ENCODE peak calls at places on chromosomes 1 and 21, in ten cellular contexts. One of them, this sample, is unnamed.

GRCh38 chr1:8409107-8409506 is 91.2 kb downstream of the SLC45A1 start:
- DNase-seq in Caco-2: peak
- DNase-seq in astrocyte of the spinal cord: peak
- DNase-seq in heart right ventricle: peak
- DNase-seq in adrenal gland: no peak
- DNase-seq in brain microvascular endothelial cell: peak
- DNase-seq in lung: no peak
- DNase-seq in breast epithelium: no peak
- DNase-seq in tibial nerve: peak
- DNase-seq in fibroblast of the aortic adventitia: peak
- DNase-seq in this sample: no peak

GRCh38 chr1:200281451-200281850 is 128.4 kb downstream of the ZNF281 start:
- DNase-seq in Caco-2: no peak
- DNase-seq in astrocyte of the spinal cord: no peak
- DNase-seq in heart right ventricle: no peak
- DNase-seq in adrenal gland: no peak
- DNase-seq in brain microvascular endothelial cell: no peak
- DNase-seq in lung: no peak
- DNase-seq in breast epithelium: no peak
- DNase-seq in tibial nerve: no peak
- DNase-seq in fibroblast of the aortic adventitia: no peak
- DNase-seq in this sample: no peak

GRCh38 chr1:201928266-201928665 is 18.1 kb downstream of the LMOD1 start:
- DNase-seq in Caco-2: no peak
- DNase-seq in astrocyte of the spinal cord: no peak
- DNase-seq in heart right ventricle: no peak
- DNase-seq in adrenal gland: no peak
- DNase-seq in brain microvascular endothelial cell: no peak
- DNase-seq in lung: no peak
- DNase-seq in breast epithelium: no peak
- DNase-seq in tibial nerve: no peak
- DNase-seq in fibroblast of the aortic adventitia: no peak
- DNase-seq in this sample: no peak

GRCh38 chr1:235455806-235456205 is 48.4 kb downstream of the B3GALNT2 start:
- DNase-seq in Caco-2: no peak
- DNase-seq in astrocyte of the spinal cord: no peak
- DNase-seq in heart right ventricle: no peak
- DNase-seq in adrenal gland: no peak
- DNase-seq in brain microvascular endothelial cell: no peak
- DNase-seq in lung: no peak
- DNase-seq in breast epithelium: no peak
- DNase-seq in tibial nerve: no peak
- DNase-seq in fibroblast of the aortic adventitia: no peak
- DNase-seq in this sample: no peak

GRCh38 chr1:17214876-17215544 is 10.1 kb downstream of the PADI1 start:
- DNase-seq in Caco-2: no peak
- DNase-seq in astrocyte of the spinal cord: no peak
- DNase-seq in heart right ventricle: no peak
- DNase-seq in adrenal gland: no peak
- DNase-seq in brain microvascular endothelial cell: no peak
- DNase-seq in lung: no peak
- DNase-seq in breast epithelium: no peak
- DNase-seq in tibial nerve: no peak
- DNase-seq in fibroblast of the aortic adventitia: no peak
- DNase-seq in this sample: no peak

GRCh38 chr1:29370067-29370466 is 133.7 kb downstream of the PTPRU start:
- DNase-seq in Caco-2: no peak
- DNase-seq in astrocyte of the spinal cord: no peak
- DNase-seq in heart right ventricle: no peak
- DNase-seq in adrenal gland: no peak
- DNase-seq in brain microvascular endothelial cell: no peak
- DNase-seq in lung: no peak
- DNase-seq in breast epithelium: no peak
- DNase-seq in tibial nerve: no peak
- DNase-seq in fibroblast of the aortic adventitia: no peak
- DNase-seq in this sample: no peak

GRCh38 chr21:26739189-26739588 is 106.0 kb downstream of the ADAMTS1 start:
- DNase-seq in Caco-2: peak
- DNase-seq in astrocyte of the spinal cord: peak
- DNase-seq in heart right ventricle: no peak
- DNase-seq in adrenal gland: no peak
- DNase-seq in brain microvascular endothelial cell: no peak
- DNase-seq in lung: no peak
- DNase-seq in breast epithelium: no peak
- DNase-seq in tibial nerve: no peak
- DNase-seq in fibroblast of the aortic adventitia: peak
- DNase-seq in this sample: no peak

GRCh38 chr1:11735854-11736745 is at the start of gene AGTRAP:
- DNase-seq in Caco-2: peak
- DNase-seq in astrocyte of the spinal cord: peak
- DNase-seq in heart right ventricle: peak
- DNase-seq in adrenal gland: peak
- DNase-seq in brain microvascular endothelial cell: peak
- DNase-seq in lung: peak
- DNase-seq in breast epithelium: peak
- DNase-seq in tibial nerve: peak
- DNase-seq in fibroblast of the aortic adventitia: peak
- DNase-seq in this sample: peak

DNA sequence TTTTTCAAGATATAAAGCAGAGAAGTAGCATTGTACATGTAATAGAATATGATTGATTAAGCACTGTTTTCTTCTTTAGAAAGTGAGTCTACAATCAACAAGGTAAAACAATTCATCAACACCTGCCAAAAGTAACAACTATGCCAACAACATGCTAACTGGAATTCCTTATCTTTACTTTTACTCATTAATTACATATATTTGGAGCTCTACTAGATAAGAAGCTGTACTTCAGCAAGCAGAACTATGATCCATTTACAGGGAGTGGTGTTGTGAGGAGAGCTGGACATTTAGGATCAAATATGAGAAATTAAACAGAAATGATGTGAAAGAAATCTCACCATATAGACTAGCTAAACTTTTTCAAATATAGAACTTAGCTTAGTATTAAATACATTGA is 51.0 kb downstream of the RGS2 start:
- DNase-seq in Caco-2: no peak
- DNase-seq in astrocyte of the spinal cord: no peak
- DNase-seq in heart right ventricle: no peak
- DNase-seq in adrenal gland: no peak
- DNase-seq in brain microvascular endothelial cell: no peak
- DNase-seq in lung: no peak
- DNase-seq in breast epithelium: no peak
- DNase-seq in tibial nerve: no peak
- DNase-seq in fibroblast of the aortic adventitia: no peak
- DNase-seq in this sample: no peak
- H3K4me3 ChIP-seq in Caco-2: no peak
- H3K4me3 ChIP-seq in astrocyte of the spinal cord: no peak
- H3K4me3 ChIP-seq in heart right ventricle: no peak
- H3K4me3 ChIP-seq in adrenal gland: no peak
- H3K4me3 ChIP-seq in brain microvascular endothelial cell: no peak
- H3K4me3 ChIP-seq in lung: no peak
- H3K4me3 ChIP-seq in breast epithelium: no peak
- H3K4me3 ChIP-seq in tibial nerve: no peak
- H3K4me3 ChIP-seq in fibroblast of the aortic adventitia: no peak
- H3K4me3 ChIP-seq in this sample: no peak

DNA sequence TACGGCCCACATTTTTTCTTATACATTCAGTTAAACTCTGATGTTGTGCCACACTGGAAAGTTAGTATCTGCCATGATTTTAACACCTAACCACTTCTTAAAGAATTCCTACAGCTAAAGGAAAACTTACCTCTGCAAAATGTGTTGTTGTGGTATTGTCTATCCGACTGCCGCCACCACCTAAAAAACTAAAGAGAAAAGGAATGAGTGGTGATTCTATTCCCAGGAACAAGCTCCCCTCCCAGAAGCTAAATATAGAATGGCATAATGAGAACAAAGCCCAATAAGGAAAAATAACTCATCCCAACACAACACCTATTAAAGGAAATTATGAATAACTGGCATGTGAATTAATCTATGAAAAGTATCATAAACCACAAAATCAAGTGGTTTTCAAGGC is 39.5 kb downstream of the RNF115 start:
- DNase-seq in Caco-2: no peak
- DNase-seq in astrocyte of the spinal cord: no peak
- DNase-seq in heart right ventricle: no peak
- DNase-seq in adrenal gland: no peak
- DNase-seq in brain microvascular endothelial cell: no peak
- DNase-seq in lung: no peak
- DNase-seq in breast epithelium: no peak
- DNase-seq in tibial nerve: no peak
- DNase-seq in fibroblast of the aortic adventitia: no peak
- DNase-seq in this sample: no peak
- H3K4me3 ChIP-seq in Caco-2: no peak
- H3K4me3 ChIP-seq in astrocyte of the spinal cord: no peak
- H3K4me3 ChIP-seq in heart right ventricle: peak
- H3K4me3 ChIP-seq in adrenal gland: no peak
- H3K4me3 ChIP-seq in brain microvascular endothelial cell: no peak
- H3K4me3 ChIP-seq in lung: no peak
- H3K4me3 ChIP-seq in breast epithelium: no peak
- H3K4me3 ChIP-seq in tibial nerve: no peak
- H3K4me3 ChIP-seq in fibroblast of the aortic adventitia: no peak
- H3K4me3 ChIP-seq in this sample: peak

GRCh38 chr1:1355376-1355775 is 3.0 kb downstream of the MXRA8 start:
- DNase-seq in Caco-2: peak
- DNase-seq in astrocyte of the spinal cord: no peak
- DNase-seq in heart right ventricle: peak
- DNase-seq in adrenal gland: peak
- DNase-seq in brain microvascular endothelial cell: no peak
- DNase-seq in lung: no peak
- DNase-seq in breast epithelium: no peak
- DNase-seq in tibial nerve: no peak
- DNase-seq in fibroblast of the aortic adventitia: no peak
- DNase-seq in this sample: no peak

GRCh38 chr1:1356166-1356795 is 2.1 kb downstream of the MXRA8 start:
- DNase-seq in Caco-2: no peak
- DNase-seq in astrocyte of the spinal cord: no peak
- DNase-seq in heart right ventricle: no peak
- DNase-seq in adrenal gland: peak
- DNase-seq in brain microvascular endothelial cell: no peak
- DNase-seq in lung: no peak
- DNase-seq in breast epithelium: no peak
- DNase-seq in tibial nerve: no peak
- DNase-seq in fibroblast of the aortic adventitia: no peak
- DNase-seq in this sample: peak

GRCh38 chr1:1352784-1353388 is 3.7 kb upstream of the DVL1 start:
- DNase-seq in Caco-2: no peak
- DNase-seq in astrocyte of the spinal cord: no peak
- DNase-seq in heart right ventricle: no peak
- DNase-seq in adrenal gland: no peak
- DNase-seq in brain microvascular endothelial cell: no peak
- DNase-seq in lung: no peak
- DNase-seq in breast epithelium: no peak
- DNase-seq in tibial nerve: no peak
- DNase-seq in fibroblast of the aortic adventitia: no peak
- DNase-seq in this sample: no peak

GRCh38 chr1:1353389-1354151 is 4.4 kb upstream of the DVL1 start:
- DNase-seq in Caco-2: no peak
- DNase-seq in astrocyte of the spinal cord: no peak
- DNase-seq in heart right ventricle: no peak
- DNase-seq in adrenal gland: no peak
- DNase-seq in brain microvascular endothelial cell: no peak
- DNase-seq in lung: no peak
- DNase-seq in breast epithelium: no peak
- DNase-seq in tibial nerve: no peak
- DNase-seq in fibroblast of the aortic adventitia: no peak
- DNase-seq in this sample: no peak

DNA sequence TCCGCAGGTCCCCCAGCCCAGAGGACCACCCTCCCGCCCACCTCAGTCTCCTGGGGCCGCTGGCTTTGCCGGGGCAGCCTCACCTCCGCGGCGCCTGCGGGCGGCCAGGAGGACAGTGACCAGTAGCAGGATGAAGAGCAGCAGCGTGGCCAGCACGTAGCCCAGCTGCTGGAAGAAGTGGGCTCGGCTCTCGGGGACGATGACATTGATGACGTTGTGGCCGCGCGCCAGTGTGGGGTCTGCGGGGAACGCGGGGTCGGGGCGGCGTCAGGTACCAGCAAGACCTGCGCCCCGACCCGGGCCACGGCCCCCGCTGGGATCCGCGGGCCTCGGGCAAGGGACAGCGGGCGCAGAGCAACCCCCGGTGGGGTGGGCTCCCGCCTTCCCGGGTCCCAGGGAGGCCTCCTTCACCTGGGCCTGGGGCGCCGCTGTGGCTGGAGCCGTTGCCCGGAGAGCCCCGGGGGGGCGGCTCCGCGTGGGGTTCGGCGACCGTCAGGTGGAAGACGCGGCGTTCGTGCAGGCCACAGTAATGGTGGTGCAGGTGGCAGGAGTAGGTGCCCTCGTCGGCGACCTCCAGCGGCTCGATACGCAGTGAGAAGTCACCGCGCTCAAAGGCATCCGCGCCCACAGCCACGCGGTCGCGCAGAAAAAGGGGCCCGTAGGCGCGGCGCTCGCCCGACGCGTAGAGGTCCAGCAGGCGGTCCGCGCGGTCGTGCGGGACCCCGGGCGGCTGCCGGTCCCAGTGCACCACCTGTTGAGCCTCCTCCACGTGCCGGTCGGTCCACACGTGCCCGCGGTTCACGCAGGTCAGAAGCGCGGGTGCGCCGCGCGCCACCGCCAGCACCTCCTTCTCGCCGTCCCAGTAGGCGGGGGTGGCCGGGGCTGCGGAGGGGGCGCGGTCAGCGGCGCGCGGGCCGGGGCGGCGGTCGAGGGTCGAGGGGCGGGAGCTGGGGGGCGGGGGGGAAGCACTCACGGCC is 3.8 kb downstream of the MXRA8 start:
- DNase-seq in Caco-2: no peak
- DNase-seq in astrocyte of the spinal cord: no peak
- DNase-seq in heart right ventricle: no peak
- DNase-seq in adrenal gland: peak
- DNase-seq in brain microvascular endothelial cell: no peak
- DNase-seq in lung: no peak
- DNase-seq in breast epithelium: no peak
- DNase-seq in tibial nerve: no peak
- DNase-seq in fibroblast of the aortic adventitia: no peak
- DNase-seq in this sample: no peak
- H3K4me3 ChIP-seq in Caco-2: peak
- H3K4me3 ChIP-seq in astrocyte of the spinal cord: no peak
- H3K4me3 ChIP-seq in heart right ventricle: peak
- H3K4me3 ChIP-seq in adrenal gland: peak
- H3K4me3 ChIP-seq in brain microvascular endothelial cell: no peak
- H3K4me3 ChIP-seq in lung: no peak
- H3K4me3 ChIP-seq in breast epithelium: peak
- H3K4me3 ChIP-seq in tibial nerve: no peak
- H3K4me3 ChIP-seq in fibroblast of the aortic adventitia: peak
- H3K4me3 ChIP-seq in this sample: no peak

DNA sequence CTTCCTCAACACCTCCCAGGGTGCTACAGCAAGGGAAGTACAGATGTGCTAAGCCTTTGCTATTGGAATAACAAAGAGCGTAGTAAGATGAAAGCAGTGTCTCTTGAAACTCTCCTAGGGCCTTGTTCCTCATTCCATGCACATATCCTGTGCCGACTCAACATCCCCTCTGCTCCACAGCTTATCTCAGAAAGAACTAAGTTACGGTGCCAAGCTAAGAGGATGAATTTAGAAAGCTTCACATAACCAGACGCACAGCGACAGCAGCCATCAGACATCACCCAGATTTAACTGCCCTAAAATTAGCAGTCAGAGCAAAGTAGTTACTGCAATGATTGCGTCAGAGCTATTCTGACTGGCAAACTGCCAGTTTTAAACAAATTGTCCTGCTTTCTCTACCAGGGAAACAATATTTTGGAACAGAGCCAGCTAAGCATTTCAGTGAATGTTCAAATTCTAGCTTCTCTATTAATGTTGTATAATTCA is 9.5 kb downstream of the SIPA1L2 start:
- DNase-seq in Caco-2: no peak
- DNase-seq in astrocyte of the spinal cord: peak
- DNase-seq in heart right ventricle: peak
- DNase-seq in adrenal gland: peak
- DNase-seq in brain microvascular endothelial cell: peak
- DNase-seq in lung: peak
- DNase-seq in breast epithelium: no peak
- DNase-seq in tibial nerve: peak
- DNase-seq in fibroblast of the aortic adventitia: peak
- DNase-seq in this sample: peak
- H3K4me3 ChIP-seq in Caco-2: no peak
- H3K4me3 ChIP-seq in astrocyte of the spinal cord: no peak
- H3K4me3 ChIP-seq in heart right ventricle: no peak
- H3K4me3 ChIP-seq in adrenal gland: no peak
- H3K4me3 ChIP-seq in brain microvascular endothelial cell: no peak
- H3K4me3 ChIP-seq in lung: no peak
- H3K4me3 ChIP-seq in breast epithelium: no peak
- H3K4me3 ChIP-seq in tibial nerve: no peak
- H3K4me3 ChIP-seq in fibroblast of the aortic adventitia: no peak
- H3K4me3 ChIP-seq in this sample: peak